ENCODE peak calls at places on chromosomes 16 and 17, in four cellular contexts. U is neural progenitor cell, Y is H1, B is A549. G is an unnamed sample.

GRCh38 chr16:77214411-77215138 is 15.4 kb downstream of the SYCE1L start:
- DNase-seq in U (no peak), Y (no peak), B (no peak), G (peak; percentile 4)

GRCh38 chr17:19022128-19022527 is 17.6 kb upstream of the FAM83G start:
- DNase-seq in U (no peak), Y (no peak), B (no peak), G (no peak)

GRCh38 chr17:77677210-77677609 is 281.3 kb upstream of the TNRC6C start:
- DNase-seq in U (no peak), Y (no peak), B (no peak), G (no peak)

GRCh38 chr17:16515933-16516332 is 23.9 kb upstream of the LRRC75A start:
- DNase-seq in U (no peak), Y (no peak), B (no peak), G (no peak)

GRCh38 chr17:4161179-4161559 is 18.2 kb downstream of the CYB5D2 start:
- DNase-seq in U (no peak), Y (no peak), B (peak; percentile 98), G (peak; percentile 86)

GRCh38 chr16:19980866-19981265 is 92.8 kb downstream of the GPR139 start:
- DNase-seq in U (peak; percentile 60), Y (peak; percentile 56), B (peak; percentile 12), G (peak; percentile 15)

GRCh38 chr17:82884341-82884871 is 44.6 kb upstream of the ZNF750 start:
- DNase-seq in U (no peak), Y (no peak), B (no peak), G (no peak)

GRCh38 chr17:40304464-40304863 is 4.5 kb upstream of the RARA start:
- DNase-seq in U (no peak), Y (no peak), B (no peak), G (no peak)

GRCh38 chr17:81471804-81472456 is 40.7 kb downstream of the ACTG1 start:
- DNase-seq in U (peak; percentile 47), Y (no peak), B (peak; percentile 94), G (no peak)

GRCh38 chr16:22813946-22814325 is at the start of gene HS3ST2:
- DNase-seq in U (peak; percentile 92), Y (peak; percentile 83), B (no peak), G (no peak)

GRCh38 chr16:20851601-20852000 is 45.3 kb downstream of the REXO5 start:
- DNase-seq in U (no peak), Y (no peak), B (peak; percentile 20), G (peak; percentile 81)

GRCh38 chr17:34413443-34414076 is 50.5 kb upstream of the CCL1 start:
- DNase-seq in U (no peak), Y (no peak), B (no peak), G (no peak)

GRCh38 chr17:71959129-71959528 is 161.7 kb upstream of the SOX9 start:
- DNase-seq in U (peak; percentile 16), Y (no peak), B (peak; percentile 33), G (peak; percentile 74)

GRCh38 chr16:50386819-50387218 is 18.0 kb upstream of the BRD7 start:
- DNase-seq in U (no peak), Y (no peak), B (no peak), G (no peak)

GRCh38 chr16:5228369-5228768 is 130.8 kb upstream of the EEF2KMT start:
- DNase-seq in U (peak; percentile 64), Y (no peak), B (no peak), G (no peak)

GRCh38 chr16:58264961-58265479 is 29.8 kb downstream of the PRSS54 start:
- DNase-seq in U (no peak), Y (no peak), B (peak; percentile 44), G (peak; percentile 74)

GRCh38 chr17:56184650-56185049 is 31.4 kb downstream of the ANKFN1 start:
- DNase-seq in U (no peak), Y (no peak), B (no peak), G (no peak)

GRCh38 chr17:44086364-44087311 is 16.1 kb downstream of the G6PC3 start:
- DNase-seq in U (peak; percentile 67), Y (no peak), B (peak; percentile 96), G (peak; percentile 92)

GRCh38 chr16:35255186-35255803 is 1795.9 kb downstream of the TP53TG3F start:
- DNase-seq in U (no peak), Y (no peak), B (no peak), G (no peak)

GRCh38 chr17:45086346-45086745 is 25.2 kb downstream of the NMT1 start:
- DNase-seq in U (no peak), Y (no peak), B (no peak), G (no peak)

GRCh38 chr16:53509906-53510703 is 7.1 kb upstream of the AKTIP start:
- DNase-seq in U (peak; percentile 81), Y (peak; percentile 63), B (peak; percentile 58), G (peak; percentile 74)

GRCh38 chr17:31068291-31068690 is 26.5 kb upstream of the NF1 start:
- DNase-seq in U (peak; percentile 42), Y (peak; percentile 86), B (no peak), G (peak; percentile 31)

GRCh38 chr17:21210411-21211076 is 3.4 kb downstream of the TMEM11 start:
- DNase-seq in U (peak; percentile 38), Y (no peak), B (no peak), G (no peak)

GRCh38 chr17:50579399-50579798 is 18.9 kb downstream of the CACNA1G start:
- DNase-seq in U (no peak), Y (no peak), B (no peak), G (no peak)

GRCh38 chr16:31149894-31150890 is at the start of gene PRSS36:
- DNase-seq in U (peak; percentile 54), Y (no peak), B (no peak), G (no peak)

GRCh38 chr17:64356304-64356686 is 34.4 kb downstream of the PECAM1 start:
- DNase-seq in U (no peak), Y (no peak), B (no peak), G (no peak)

GRCh38 chr17:80116923-80117380 is 15.6 kb downstream of the GAA start:
- DNase-seq in U (no peak), Y (no peak), B (no peak), G (no peak)

GRCh38 chr17:14359251-14359939 is 58.5 kb downstream of the HS3ST3B1 start:
- DNase-seq in U (no peak), Y (no peak), B (no peak), G (no peak)

GRCh38 chr16:24054649-24055560 is 201.2 kb upstream of the CACNG3 start:
- DNase-seq in U (peak; percentile 81), Y (peak; percentile 56), B (no peak), G (no peak)

GRCh38 chr17:49566668-49567071 is 9.0 kb upstream of the NXPH3 start:
- DNase-seq in U (no peak), Y (no peak), B (no peak), G (no peak)

GRCh38 chr17:82848022-82848592 is 8.3 kb upstream of the ZNF750 start:
- DNase-seq in U (no peak), Y (no peak), B (no peak), G (no peak)

GRCh38 chr16:56483394-56483793 is 32.0 kb downstream of the OGFOD1 start:
- DNase-seq in U (no peak), Y (no peak), B (no peak), G (no peak)

GRCh38 chr17:45241315-45242011 is 19.8 kb downstream of the FMNL1 start:
- DNase-seq in U (peak; percentile 78), Y (peak; percentile 84), B (no peak), G (no peak)

GRCh38 chr16:87724490-87725291 is 41.1 kb downstream of the KLHDC4 start:
- DNase-seq in U (no peak), Y (no peak), B (no peak), G (no peak)

GRCh38 chr17:58329808-58330543 is 1.4 kb upstream of the TSPOAP1 start:
- DNase-seq in U (no peak), Y (no peak), B (no peak), G (no peak)

GRCh38 chr16:52466998-52467397 is 79.9 kb downstream of the TOX3 start:
- DNase-seq in U (no peak), Y (no peak), B (no peak), G (no peak)

GRCh38 chr16:81105946-81106345 is 9.8 kb upstream of the GCSH start:
- DNase-seq in U (no peak), Y (no peak), B (no peak), G (no peak)

GRCh38 chr17:44501866-44502265 is 1.3 kb downstream of the GPATCH8 start:
- DNase-seq in U (peak; percentile 20), Y (no peak), B (no peak), G (peak; percentile 39)

GRCh38 chr17:76544123-76544915 is 4.5 kb downstream of the PRCD start:
- DNase-seq in U (no peak), Y (no peak), B (no peak), G (no peak)

GRCh38 chr16:85917959-85918358 is 19.0 kb downstream of the IRF8 start:
- DNase-seq in U (no peak), Y (no peak), B (no peak), G (no peak)
- H3K4me2 ChIP-seq in U (no peak overlapping the region), Y (no peak overlapping the region), B (no peak overlapping the region), G (no peak overlapping the region)

GRCh38 chr16:88769617-88770458 is 15.2 kb downstream of the PIEZO1 start:
- DNase-seq in U (peak; percentile 92), Y (peak; percentile 84), B (peak; percentile 66), G (peak; percentile 48)
- H3K4me2 ChIP-seq in U (peak overlapping the region; percentile 47), Y (peak overlapping the region; percentile 54), B (peak overlapping the region; percentile 24), G (peak overlapping the region; percentile 82)

GRCh38 chr17:6894206-6894528 is 62.6 kb upstream of the TEKT1 start:
- DNase-seq in U (peak; percentile 68), Y (peak; percentile 90), B (no peak), G (no peak)
- H3K4me2 ChIP-seq in U (peak overlapping the region; percentile 66), Y (peak overlapping the region; percentile 73), B (no peak overlapping the region), G (no peak overlapping the region)

GRCh38 chr17:79022507-79022991 is 1.4 kb upstream of the C1QTNF1 start:
- DNase-seq in U (no peak), Y (no peak), B (no peak), G (no peak)
- H3K4me2 ChIP-seq in U (no peak overlapping the region), Y (no peak overlapping the region), B (no peak overlapping the region), G (no peak overlapping the region)

GRCh38 chr17:75392559-75392958 is 12.9 kb downstream of the GRB2 start:
- DNase-seq in U (no peak), Y (no peak), B (no peak), G (peak; percentile 23)
- H3K4me2 ChIP-seq in U (peak overlapping the region; percentile 87), Y (peak overlapping the region; percentile 77), B (peak overlapping the region; percentile 85), G (peak overlapping the region; percentile 97)

DNA sequence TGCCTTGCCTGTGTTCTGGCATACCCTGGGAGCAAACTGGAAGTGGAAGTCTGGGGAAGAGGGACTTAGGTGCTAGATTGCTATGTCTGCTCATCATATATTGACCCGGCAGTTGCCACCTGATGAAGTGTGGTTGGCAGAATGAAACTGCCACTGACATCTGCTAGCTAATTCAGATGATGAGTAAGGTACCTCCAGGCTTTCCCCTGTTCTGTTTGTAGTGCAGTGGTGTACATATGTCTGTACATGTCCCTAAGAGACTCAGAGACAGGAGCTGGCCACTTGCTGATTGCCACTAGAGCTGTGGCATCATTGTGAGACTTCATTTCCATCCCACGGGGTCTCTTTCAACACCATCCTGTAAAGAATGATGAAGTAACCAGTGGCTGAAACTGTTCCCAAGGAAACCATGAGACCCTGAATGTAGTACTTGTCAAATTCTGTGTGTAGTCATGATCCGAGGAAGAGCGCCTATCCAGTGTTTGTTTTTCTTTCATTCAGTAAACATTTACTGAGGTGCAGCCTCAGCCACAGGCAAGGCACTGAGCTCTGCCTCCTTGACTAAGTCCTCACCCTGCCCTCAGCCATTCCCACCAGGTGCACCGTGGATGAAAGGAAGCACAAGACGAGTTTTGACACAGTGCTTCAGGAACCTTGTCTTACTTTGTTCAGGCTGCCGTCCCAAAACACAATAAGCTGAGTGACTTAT is 13.2 kb downstream of the CLUAP1 start:
- DNase-seq in U (no peak), Y (no peak), B (no peak), G (no peak)
- H3K4me2 ChIP-seq in U (no peak overlapping the region), Y (no peak overlapping the region), B (no peak overlapping the region), G (no peak overlapping the region)